ENCODE peak calls at places on chromosomes 13 and 19, in nine cellular contexts. One of them, this sample, is unnamed.

GRCh38 chr13:41842029-41842428 is 118.9 kb downstream of the VWA8 start:
- DNase-seq in upper lobe of right lung: no peak
- DNase-seq in PC-3: no peak
- DNase-seq in uterus: no peak
- DNase-seq in neural progenitor cell: no peak
- DNase-seq in IMR-90: peak; percentile 38
- DNase-seq in CD8-positive, alpha-beta memory T cell: no peak
- DNase-seq in pancreas: no peak
- DNase-seq in heart left ventricle: no peak
- DNase-seq in this sample: no peak

GRCh38 chr13:80509264-80509663 is 168.3 kb upstream of the SPRY2 start:
- DNase-seq in upper lobe of right lung: no peak
- DNase-seq in PC-3: no peak
- DNase-seq in uterus: no peak
- DNase-seq in neural progenitor cell: no peak
- DNase-seq in IMR-90: no peak
- DNase-seq in CD8-positive, alpha-beta memory T cell: no peak
- DNase-seq in pancreas: no peak
- DNase-seq in heart left ventricle: no peak
- DNase-seq in this sample: no peak

GRCh38 chr19:32921624-32922023 is 50.1 kb downstream of the CEP89 start:
- DNase-seq in upper lobe of right lung: no peak
- DNase-seq in PC-3: no peak
- DNase-seq in uterus: no peak
- DNase-seq in neural progenitor cell: no peak
- DNase-seq in IMR-90: no peak
- DNase-seq in CD8-positive, alpha-beta memory T cell: no peak
- DNase-seq in pancreas: no peak
- DNase-seq in heart left ventricle: no peak
- DNase-seq in this sample: no peak

GRCh38 chr19:44176590-44176989 is 11.7 kb downstream of the ZNF226 start:
- DNase-seq in upper lobe of right lung: no peak
- DNase-seq in PC-3: no peak
- DNase-seq in uterus: no peak
- DNase-seq in neural progenitor cell: no peak
- DNase-seq in IMR-90: no peak
- DNase-seq in CD8-positive, alpha-beta memory T cell: no peak
- DNase-seq in pancreas: no peak
- DNase-seq in heart left ventricle: no peak
- DNase-seq in this sample: no peak

GRCh38 chr13:46551410-46552301 is 1.3 kb upstream of the LRCH1 start:
- DNase-seq in upper lobe of right lung: peak; percentile 89
- DNase-seq in PC-3: peak; percentile 76
- DNase-seq in uterus: peak; percentile 78
- DNase-seq in neural progenitor cell: peak; percentile 85
- DNase-seq in IMR-90: peak; percentile 75
- DNase-seq in CD8-positive, alpha-beta memory T cell: peak; percentile 51
- DNase-seq in pancreas: peak; percentile 72
- DNase-seq in heart left ventricle: peak; percentile 83
- DNase-seq in this sample: peak; percentile 81

GRCh38 chr19:8251025-8251472 is 41.9 kb downstream of the CERS4 start:
- DNase-seq in upper lobe of right lung: peak; percentile 92
- DNase-seq in PC-3: no peak
- DNase-seq in uterus: peak; percentile 73
- DNase-seq in neural progenitor cell: no peak
- DNase-seq in IMR-90: peak; percentile 11
- DNase-seq in CD8-positive, alpha-beta memory T cell: no peak
- DNase-seq in pancreas: peak; percentile 89
- DNase-seq in heart left ventricle: peak; percentile 86
- DNase-seq in this sample: no peak

GRCh38 chr13:79989251-79989661 is 351.7 kb downstream of the SPRY2 start:
- DNase-seq in upper lobe of right lung: no peak
- DNase-seq in PC-3: peak; percentile 89
- DNase-seq in uterus: no peak
- DNase-seq in neural progenitor cell: no peak
- DNase-seq in IMR-90: peak; percentile 56
- DNase-seq in CD8-positive, alpha-beta memory T cell: no peak
- DNase-seq in pancreas: no peak
- DNase-seq in heart left ventricle: no peak
- DNase-seq in this sample: no peak

GRCh38 chr19:805600-806550 is 8.6 kb downstream of the PTBP1 start:
- DNase-seq in upper lobe of right lung: peak; percentile 64
- DNase-seq in PC-3: no peak
- DNase-seq in uterus: no peak
- DNase-seq in neural progenitor cell: no peak
- DNase-seq in IMR-90: no peak
- DNase-seq in CD8-positive, alpha-beta memory T cell: no peak
- DNase-seq in pancreas: no peak
- DNase-seq in heart left ventricle: no peak
- DNase-seq in this sample: no peak

GRCh38 chr19:29667390-29667783 is 2.1 kb downstream of the PLEKHF1 start:
- DNase-seq in upper lobe of right lung: peak; percentile 52
- DNase-seq in PC-3: no peak
- DNase-seq in uterus: no peak
- DNase-seq in neural progenitor cell: no peak
- DNase-seq in IMR-90: no peak
- DNase-seq in CD8-positive, alpha-beta memory T cell: no peak
- DNase-seq in pancreas: no peak
- DNase-seq in heart left ventricle: no peak
- DNase-seq in this sample: no peak

GRCh38 chr13:89343165-89343564 is 1672.0 kb downstream of the SLITRK5 start:
- DNase-seq in upper lobe of right lung: no peak
- DNase-seq in PC-3: no peak
- DNase-seq in uterus: no peak
- DNase-seq in neural progenitor cell: no peak
- DNase-seq in IMR-90: no peak
- DNase-seq in CD8-positive, alpha-beta memory T cell: no peak
- DNase-seq in pancreas: no peak
- DNase-seq in heart left ventricle: no peak
- DNase-seq in this sample: no peak

GRCh38 chr19:58218899-58219298 is 9.8 kb upstream of the ZNF544 start:
- DNase-seq in upper lobe of right lung: no peak
- DNase-seq in PC-3: peak; percentile 40
- DNase-seq in uterus: no peak
- DNase-seq in neural progenitor cell: peak; percentile 26
- DNase-seq in IMR-90: no peak
- DNase-seq in CD8-positive, alpha-beta memory T cell: peak; percentile 6
- DNase-seq in pancreas: no peak
- DNase-seq in heart left ventricle: no peak
- DNase-seq in this sample: peak; percentile 43

GRCh38 chr13:42028113-42028799 is 20.2 kb upstream of the DGKH start:
- DNase-seq in upper lobe of right lung: no peak
- DNase-seq in PC-3: no peak
- DNase-seq in uterus: no peak
- DNase-seq in neural progenitor cell: no peak
- DNase-seq in IMR-90: no peak
- DNase-seq in CD8-positive, alpha-beta memory T cell: no peak
- DNase-seq in pancreas: no peak
- DNase-seq in heart left ventricle: no peak
- DNase-seq in this sample: no peak

GRCh38 chr19:5829567-5830315 is 9.8 kb downstream of the FUT6 start:
- DNase-seq in upper lobe of right lung: no peak
- DNase-seq in PC-3: no peak
- DNase-seq in uterus: no peak
- DNase-seq in neural progenitor cell: no peak
- DNase-seq in IMR-90: no peak
- DNase-seq in CD8-positive, alpha-beta memory T cell: no peak
- DNase-seq in pancreas: peak; percentile 81
- DNase-seq in heart left ventricle: no peak
- DNase-seq in this sample: no peak
- H3K27ac ChIP-seq in upper lobe of right lung: no peak overlapping the region
- H3K27ac ChIP-seq in PC-3: no peak overlapping the region
- H3K27ac ChIP-seq in uterus: no peak overlapping the region
- H3K27ac ChIP-seq in neural progenitor cell: no peak overlapping the region
- H3K27ac ChIP-seq in IMR-90: no peak overlapping the region
- H3K27ac ChIP-seq in CD8-positive, alpha-beta memory T cell: no peak overlapping the region
- H3K27ac ChIP-seq in pancreas: no peak overlapping the region
- H3K27ac ChIP-seq in heart left ventricle: peak overlapping the region; percentile 81
- H3K27ac ChIP-seq in this sample: no peak overlapping the region

GRCh38 chr19:11014403-11014911 is 53.6 kb downstream of the SMARCA4 start:
- DNase-seq in upper lobe of right lung: no peak
- DNase-seq in PC-3: no peak
- DNase-seq in uterus: no peak
- DNase-seq in neural progenitor cell: no peak
- DNase-seq in IMR-90: no peak
- DNase-seq in CD8-positive, alpha-beta memory T cell: no peak
- DNase-seq in pancreas: no peak
- DNase-seq in heart left ventricle: no peak
- DNase-seq in this sample: no peak

GRCh38 chr19:11017275-11018035 is 56.6 kb downstream of the SMARCA4 start:
- DNase-seq in upper lobe of right lung: no peak
- DNase-seq in PC-3: no peak
- DNase-seq in uterus: no peak
- DNase-seq in neural progenitor cell: no peak
- DNase-seq in IMR-90: no peak
- DNase-seq in CD8-positive, alpha-beta memory T cell: no peak
- DNase-seq in pancreas: no peak
- DNase-seq in heart left ventricle: no peak
- DNase-seq in this sample: no peak

GRCh38 chr19:11016591-11016990 is 55.8 kb downstream of the SMARCA4 start:
- DNase-seq in upper lobe of right lung: no peak
- DNase-seq in PC-3: no peak
- DNase-seq in uterus: no peak
- DNase-seq in neural progenitor cell: no peak
- DNase-seq in IMR-90: no peak
- DNase-seq in CD8-positive, alpha-beta memory T cell: no peak
- DNase-seq in pancreas: no peak
- DNase-seq in heart left ventricle: no peak
- DNase-seq in this sample: no peak

GRCh38 chr19:11012507-11012906 is 51.7 kb downstream of the SMARCA4 start:
- DNase-seq in upper lobe of right lung: no peak
- DNase-seq in PC-3: no peak
- DNase-seq in uterus: no peak
- DNase-seq in neural progenitor cell: no peak
- DNase-seq in IMR-90: no peak
- DNase-seq in CD8-positive, alpha-beta memory T cell: no peak
- DNase-seq in pancreas: no peak
- DNase-seq in heart left ventricle: no peak
- DNase-seq in this sample: no peak

DNA sequence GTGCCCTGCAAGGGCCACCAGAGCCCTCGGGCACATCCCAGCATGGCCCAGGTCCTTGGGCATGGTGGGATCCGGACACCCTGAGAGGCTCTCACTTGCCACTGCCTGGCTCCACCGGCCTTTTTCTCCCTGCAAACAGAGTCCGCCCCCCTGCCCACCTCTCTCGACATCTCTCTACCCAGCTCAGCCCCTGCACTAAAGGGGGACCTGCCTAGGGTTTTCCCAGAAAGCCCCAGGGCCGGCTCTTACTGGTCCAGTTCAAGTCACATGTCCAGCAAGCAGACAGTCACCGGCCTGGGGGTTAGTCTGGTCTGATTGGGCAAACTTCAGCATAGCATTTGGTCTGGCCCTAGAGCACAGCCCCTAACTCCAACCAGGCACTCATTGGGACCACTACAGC is 52.9 kb downstream of the SMARCA4 start:
- DNase-seq in upper lobe of right lung: no peak
- DNase-seq in PC-3: no peak
- DNase-seq in uterus: no peak
- DNase-seq in neural progenitor cell: no peak
- DNase-seq in IMR-90: no peak
- DNase-seq in CD8-positive, alpha-beta memory T cell: no peak
- DNase-seq in pancreas: no peak
- DNase-seq in heart left ventricle: no peak
- DNase-seq in this sample: no peak
- H3K36me3 ChIP-seq in upper lobe of right lung: peaks cover 90% of the 10 kb centered on the region
- H3K36me3 ChIP-seq in PC-3: peaks cover 66% of the 10 kb centered on the region
- H3K36me3 ChIP-seq in uterus: no peaks in the 10 kb centered on the region
- H3K36me3 ChIP-seq in neural progenitor cell: no peaks in the 10 kb centered on the region
- H3K36me3 ChIP-seq in IMR-90: peaks cover 78% of the 10 kb centered on the region
- H3K36me3 ChIP-seq in CD8-positive, alpha-beta memory T cell: peaks cover 46% of the 10 kb centered on the region
- H3K36me3 ChIP-seq in pancreas: peaks cover 47% of the 10 kb centered on the region
- H3K36me3 ChIP-seq in heart left ventricle: peaks cover 98% of the 10 kb centered on the region
- H3K36me3 ChIP-seq in this sample: peaks cover 59% of the 10 kb centered on the region

GRCh38 chr13:110867380-110867779 is 47.5 kb downstream of the ANKRD10 start:
- DNase-seq in upper lobe of right lung: no peak
- DNase-seq in PC-3: no peak
- DNase-seq in uterus: no peak
- DNase-seq in neural progenitor cell: no peak
- DNase-seq in IMR-90: no peak
- DNase-seq in CD8-positive, alpha-beta memory T cell: no peak
- DNase-seq in pancreas: no peak
- DNase-seq in heart left ventricle: no peak
- DNase-seq in this sample: no peak

GRCh38 chr13:110869805-110870706 is 44.8 kb downstream of the ANKRD10 start:
- DNase-seq in upper lobe of right lung: peak; percentile 77
- DNase-seq in PC-3: peak; percentile 98
- DNase-seq in uterus: peak; percentile 91
- DNase-seq in neural progenitor cell: peak; percentile 46
- DNase-seq in IMR-90: peak; percentile 100
- DNase-seq in CD8-positive, alpha-beta memory T cell: no peak
- DNase-seq in pancreas: peak; percentile 80
- DNase-seq in heart left ventricle: peak; percentile 89
- DNase-seq in this sample: peak; percentile 95

GRCh38 chr13:110869231-110869804 is 45.6 kb downstream of the ANKRD10 start:
- DNase-seq in upper lobe of right lung: no peak
- DNase-seq in PC-3: no peak
- DNase-seq in uterus: no peak
- DNase-seq in neural progenitor cell: no peak
- DNase-seq in IMR-90: no peak
- DNase-seq in CD8-positive, alpha-beta memory T cell: no peak
- DNase-seq in pancreas: no peak
- DNase-seq in heart left ventricle: peak; percentile 62
- DNase-seq in this sample: peak; percentile 59

GRCh38 chr13:110866491-110867170 is 48.2 kb downstream of the ANKRD10 start:
- DNase-seq in upper lobe of right lung: no peak
- DNase-seq in PC-3: no peak
- DNase-seq in uterus: no peak
- DNase-seq in neural progenitor cell: no peak
- DNase-seq in IMR-90: no peak
- DNase-seq in CD8-positive, alpha-beta memory T cell: no peak
- DNase-seq in pancreas: no peak
- DNase-seq in heart left ventricle: no peak
- DNase-seq in this sample: no peak

DNA sequence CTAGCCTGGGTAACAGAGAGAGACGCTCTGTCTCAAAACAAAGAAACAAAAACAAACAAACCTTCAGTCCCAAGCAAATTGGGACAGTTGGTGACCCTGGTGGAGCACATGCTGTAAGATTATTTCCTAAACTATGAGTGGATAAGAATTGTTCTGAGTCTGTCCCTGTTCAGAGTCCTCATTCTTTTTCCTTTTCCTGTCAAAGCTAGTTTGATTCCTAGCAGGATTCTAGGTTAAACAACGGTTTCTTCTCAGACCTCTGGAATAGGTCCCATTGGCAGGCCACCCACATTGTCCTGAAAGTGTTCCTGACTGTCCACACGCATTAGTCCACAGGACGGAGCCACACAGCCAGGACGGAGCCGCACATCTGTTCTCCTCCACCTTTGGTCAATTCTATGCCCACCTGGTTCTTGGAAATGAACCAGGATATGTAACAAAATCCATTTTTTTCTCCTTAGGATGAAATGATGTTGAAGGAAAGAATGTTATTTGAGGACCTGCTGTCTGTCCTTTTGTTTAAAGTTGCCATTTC is 46.2 kb downstream of the ANKRD10 start:
- DNase-seq in upper lobe of right lung: no peak
- DNase-seq in PC-3: no peak
- DNase-seq in uterus: peak; percentile 46
- DNase-seq in neural progenitor cell: no peak
- DNase-seq in IMR-90: no peak
- DNase-seq in CD8-positive, alpha-beta memory T cell: no peak
- DNase-seq in pancreas: no peak
- DNase-seq in heart left ventricle: no peak
- DNase-seq in this sample: no peak
- H3K27ac ChIP-seq in upper lobe of right lung: peak overlapping the region; percentile 90
- H3K27ac ChIP-seq in PC-3: no peak overlapping the region
- H3K27ac ChIP-seq in uterus: peak overlapping the region; percentile 84
- H3K27ac ChIP-seq in neural progenitor cell: no peak overlapping the region
- H3K27ac ChIP-seq in IMR-90: no peak overlapping the region
- H3K27ac ChIP-seq in CD8-positive, alpha-beta memory T cell: peak overlapping the region; percentile 68
- H3K27ac ChIP-seq in pancreas: no peak overlapping the region
- H3K27ac ChIP-seq in heart left ventricle: peak overlapping the region; percentile 94
- H3K27ac ChIP-seq in this sample: peak overlapping the region; percentile 87

GRCh38 chr19:19193926-19194325 is 1.9 kb downstream of the RFXANK start:
- DNase-seq in upper lobe of right lung: no peak
- DNase-seq in PC-3: no peak
- DNase-seq in uterus: no peak
- DNase-seq in neural progenitor cell: no peak
- DNase-seq in IMR-90: no peak
- DNase-seq in CD8-positive, alpha-beta memory T cell: no peak
- DNase-seq in pancreas: no peak
- DNase-seq in heart left ventricle: no peak
- DNase-seq in this sample: no peak
- H3K36me3 ChIP-seq in upper lobe of right lung: peaks cover 23% of the 10 kb centered on the region
- H3K36me3 ChIP-seq in PC-3: peaks cover 10% of the 10 kb centered on the region
- H3K36me3 ChIP-seq in uterus: no peaks in the 10 kb centered on the region
- H3K36me3 ChIP-seq in neural progenitor cell: no peaks in the 10 kb centered on the region
- H3K36me3 ChIP-seq in IMR-90: peaks cover 24% of the 10 kb centered on the region
- H3K36me3 ChIP-seq in CD8-positive, alpha-beta memory T cell: peaks cover 16% of the 10 kb centered on the region
- H3K36me3 ChIP-seq in pancreas: no peaks in the 10 kb centered on the region
- H3K36me3 ChIP-seq in heart left ventricle: peaks cover 33% of the 10 kb centered on the region
- H3K36me3 ChIP-seq in this sample: peaks cover 19% of the 10 kb centered on the region

This sample was measured in SJCRH30.